ENCODE peak calls at places on chromosome 10, in six cellular contexts. B, N, A, F, W and R are unnamed samples.

GRCh38 chr10:25896421-25896820 is 37.6 kb upstream of the MYO3A start:
- DNase-seq in B (peak; percentile 44), N (no peak), A (peak; percentile 84), F (no peak), W (no peak), R (no peak)

GRCh38 chr10:22658745-22659410 is 55.5 kb downstream of the PIP4K2A start:
- DNase-seq in B (no peak), N (no peak), A (peak; percentile 74), F (peak; percentile 48), W (no peak), R (peak; percentile 24)

GRCh38 chr10:61284222-61284890 is 168.8 kb downstream of the TMEM26 start:
- DNase-seq in B (peak; percentile 17), N (peak; percentile 83), A (peak; percentile 43), F (peak; percentile 77), W (no peak), R (peak; percentile 80)

GRCh38 chr10:88901610-88902327 is 21.7 kb downstream of the STAMBPL1 start:
- DNase-seq in B (no peak), N (peak; percentile 41), A (no peak), F (peak; percentile 80), W (no peak), R (no peak)

GRCh38 chr10:112362833-112363232 is 11.1 kb upstream of the ACSL5 start:
- DNase-seq in B (no peak), N (peak; percentile 32), A (no peak), F (no peak), W (no peak), R (peak; percentile 87)

GRCh38 chr10:5666324-5667220 is at the start of gene ASB13:
- DNase-seq in B (peak; percentile 56), N (peak; percentile 48), A (peak; percentile 70), F (peak; percentile 20), W (peak; percentile 82), R (peak; percentile 66)

GRCh38 chr10:58480321-58480720 is 32.4 kb upstream of the BICC1 start:
- DNase-seq in B (no peak), N (no peak), A (no peak), F (no peak), W (no peak), R (no peak)

GRCh38 chr10:123682477-123682876 is 16.3 kb downstream of the GPR26 start:
- DNase-seq in B (no peak), N (no peak), A (no peak), F (no peak), W (no peak), R (no peak)

GRCh38 chr10:86868353-86868752 is 89.1 kb downstream of the MMRN2 start:
- DNase-seq in B (peak; percentile 39), N (peak; percentile 84), A (peak; percentile 97), F (peak; percentile 47), W (no peak), R (no peak)

GRCh38 chr10:60747817-60748469 is 30.3 kb upstream of the CDK1 start:
- DNase-seq in B (no peak), N (no peak), A (no peak), F (no peak), W (no peak), R (no peak)

GRCh38 chr10:80136134-80136571 is 3.6 kb downstream of the PLAC9 start:
- DNase-seq in B (no peak), N (no peak), A (no peak), F (peak; percentile 88), W (no peak), R (no peak)

GRCh38 chr10:68666280-68666760 is 54.7 kb upstream of the CCAR1 start:
- DNase-seq in B (no peak), N (peak; percentile 87), A (no peak), F (peak; percentile 95), W (no peak), R (no peak)

GRCh38 chr10:16656886-16657285 is 135.2 kb upstream of the C1QL3 start:
- DNase-seq in B (no peak), N (no peak), A (no peak), F (no peak), W (no peak), R (peak; percentile 1)

GRCh38 chr10:103672345-103672744 is 178.8 kb downstream of the NEURL1 start:
- DNase-seq in B (no peak), N (no peak), A (no peak), F (no peak), W (no peak), R (no peak)

GRCh38 chr10:47456794-47457527 is 27.0 kb downstream of the ANXA8 start:
- DNase-seq in B (no peak), N (no peak), A (no peak), F (no peak), W (peak; percentile 35), R (no peak)

GRCh38 chr10:104326991-104327610 is 11.2 kb downstream of the ITPRIP start:
- DNase-seq in B (no peak), N (no peak), A (no peak), F (no peak), W (no peak), R (no peak)

GRCh38 chr10:100969175-100970075 is at the start of gene SEMA4G:
- DNase-seq in B (peak; percentile 56), N (peak; percentile 41), A (peak; percentile 68), F (peak; percentile 12), W (peak; percentile 90), R (peak; percentile 39)

GRCh38 chr10:23368816-23369640 is 24.4 kb upstream of the C10orf67 start:
- DNase-seq in B (no peak), N (peak; percentile 18), A (no peak), F (no peak), W (no peak), R (no peak)

GRCh38 chr10:86961481-86962091 is 3.2 kb downstream of the SNCG start:
- DNase-seq in B (no peak), N (no peak), A (no peak), F (peak; percentile 55), W (no peak), R (no peak)

DNA sequence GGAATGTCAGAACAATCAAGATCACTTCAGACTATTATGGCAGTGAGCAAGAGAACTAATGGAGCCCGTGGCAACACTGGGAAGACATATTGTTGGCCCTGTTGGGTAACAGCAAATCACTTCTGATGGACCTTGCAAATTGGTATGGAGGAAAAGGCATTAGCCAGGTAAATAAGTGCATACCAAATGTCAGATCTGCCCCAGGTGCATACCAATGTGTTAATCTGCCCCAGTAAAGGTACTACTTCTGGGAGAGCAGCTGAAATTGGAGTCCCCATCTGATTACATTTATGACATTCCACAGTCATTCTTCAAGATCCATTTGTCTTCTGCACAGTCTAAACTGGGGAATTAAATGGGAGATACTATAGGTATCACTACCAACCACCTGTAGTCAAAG is 3.7 kb upstream of the SGMS1 start:
- DNase-seq in B (no peak), N (no peak), A (no peak), F (no peak), W (no peak), R (peak; percentile 52)
- H2AK5ac ChIP-seq in B (no peak overlapping the region), N (no peak overlapping the region), A (no peak overlapping the region), F (no peak overlapping the region), W (no peak overlapping the region), R (no peak overlapping the region)

GRCh38 chr10:95286707-95287106 is 4.1 kb downstream of the PDLIM1 start:
- DNase-seq in B (no peak), N (no peak), A (no peak), F (no peak), W (no peak), R (no peak)

GRCh38 chr10:95285556-95285955 is 5.2 kb downstream of the PDLIM1 start:
- DNase-seq in B (no peak), N (no peak), A (no peak), F (no peak), W (no peak), R (no peak)

GRCh38 chr10:95289003-95289920 is 1.5 kb downstream of the PDLIM1 start:
- DNase-seq in B (no peak), N (peak; percentile 65), A (peak; percentile 90), F (no peak), W (no peak), R (no peak)

GRCh38 chr10:95288273-95288672 is 2.5 kb downstream of the PDLIM1 start:
- DNase-seq in B (no peak), N (no peak), A (no peak), F (no peak), W (no peak), R (no peak)

DNA sequence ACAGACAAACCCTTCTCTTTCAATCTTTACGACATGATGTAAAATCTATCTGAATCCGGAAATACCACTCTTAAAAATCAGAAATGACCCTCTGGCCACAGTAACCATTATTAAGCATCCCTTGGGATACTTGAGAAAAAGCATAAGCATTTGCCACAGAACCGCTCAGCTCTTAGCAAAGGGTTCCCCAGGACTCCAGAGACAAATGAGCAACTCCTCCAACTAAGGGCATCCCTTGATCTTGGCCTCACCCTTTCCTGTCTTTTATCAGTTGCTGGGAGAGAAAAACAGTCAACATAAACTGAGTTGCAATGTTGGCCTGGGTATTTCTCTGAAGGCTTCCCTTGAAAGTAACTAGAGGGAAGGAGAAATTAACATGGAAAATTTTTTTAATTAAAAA is 3.5 kb downstream of the PDLIM1 start:
- DNase-seq in B (no peak), N (no peak), A (no peak), F (no peak), W (no peak), R (no peak)
- H3K4me3 ChIP-seq in B (no peak overlapping the region), N (no peak overlapping the region), A (no peak overlapping the region), F (no peak overlapping the region), W (no peak overlapping the region), R (no peak overlapping the region)

DNA sequence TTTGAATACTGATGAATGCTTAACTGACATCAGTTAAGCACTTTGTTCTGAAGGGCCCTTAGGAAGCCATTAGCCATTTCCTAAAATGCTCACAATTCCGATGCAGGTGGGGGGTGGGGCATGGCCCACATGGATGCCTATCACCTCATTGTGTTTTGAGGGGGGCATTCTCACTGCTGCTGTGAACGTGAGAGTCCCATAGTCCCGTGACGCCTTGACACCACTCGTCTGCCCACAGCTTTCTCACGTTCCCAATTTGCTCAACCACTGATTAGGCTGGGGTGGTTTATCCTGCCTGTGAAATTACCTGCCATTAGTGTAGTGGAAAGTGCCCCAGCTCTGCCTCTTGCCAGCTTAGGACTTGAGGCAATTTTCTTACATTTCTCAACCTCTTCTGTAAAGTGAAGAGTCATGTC is 31.9 kb downstream of the DUSP5 start:
- DNase-seq in B (no peak), N (no peak), A (peak; percentile 90), F (no peak), W (no peak), R (no peak)
- H2AK5ac ChIP-seq in B (no peak overlapping the region), N (peak overlapping the region; percentile 88), A (no peak overlapping the region), F (peak overlapping the region; percentile 96), W (peak overlapping the region; percentile 87), R (peak overlapping the region; percentile 76)

GRCh38 chr10:114816308-114816707 is 5.3 kb upstream of the FHIP2A start:
- DNase-seq in B (no peak), N (no peak), A (no peak), F (no peak), W (no peak), R (no peak)

GRCh38 chr10:114815751-114816150 is 5.8 kb upstream of the FHIP2A start:
- DNase-seq in B (no peak), N (no peak), A (no peak), F (peak; percentile 23), W (no peak), R (no peak)

GRCh38 chr10:114821915-114822770 is 563 bp downstream of the FHIP2A start:
- DNase-seq in B (peak; percentile 21), N (peak; percentile 43), A (peak; percentile 71), F (peak; percentile 14), W (peak; percentile 67), R (peak; percentile 42)

GRCh38 chr10:114821293-114821914 is at the start of gene FHIP2A:
- DNase-seq in B (peak; percentile 62), N (peak; percentile 76), A (peak; percentile 85), F (peak; percentile 66), W (peak; percentile 93), R (peak; percentile 92)

DNA sequence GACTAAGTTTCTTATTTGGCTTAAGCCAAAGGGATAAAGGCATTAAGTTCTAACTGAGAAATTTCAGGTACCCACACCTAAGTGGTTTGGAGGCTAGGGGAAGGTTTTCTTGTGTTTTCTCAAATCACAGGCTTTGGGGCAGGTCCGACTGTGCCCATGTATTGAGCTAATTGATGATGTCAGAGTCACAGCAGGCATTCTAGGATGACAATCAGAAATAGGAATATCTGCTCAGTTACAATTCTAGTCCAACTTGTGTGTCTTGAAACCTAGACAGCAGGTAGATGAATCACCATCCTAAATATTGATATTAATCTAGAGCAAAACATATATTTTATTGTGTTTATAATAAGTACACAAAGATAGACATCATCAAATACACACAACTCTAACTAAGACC is 2.3 kb upstream of the FHIP2A start:
- DNase-seq in B (no peak), N (no peak), A (no peak), F (no peak), W (no peak), R (no peak)
- H3K4me3 ChIP-seq in B (no peak overlapping the region), N (no peak overlapping the region), A (no peak overlapping the region), F (no peak overlapping the region), W (no peak overlapping the region), R (no peak overlapping the region)